ENCODE peak calls at places on chromosomes 5 and 9, in seven cellular contexts. One of them, this sample, is unnamed.

GRCh38 chr9:88174324-88174723 is 36.0 kb upstream of the SPATA31C2 start:
- DNase-seq in HTR-8/SVneo: no peak
- DNase-seq in stimulated activated naive CD8-positive, alpha-beta T cell treated with anti-CD3 and anti-CD28 coated beads, Interleukin-15, Interleukin-2, amounts not matched to agents 100 U/mL and 50 U/mL, for 24 hours: no peak
- DNase-seq in CD8-positive, alpha-beta T cell: no peak
- DNase-seq in activated CD8-positive, alpha-beta memory T cell treated with anti-CD3 and anti-CD28 coated beads, Interleukin-2, amount 50 U/mL, for 48 hours: no peak
- DNase-seq in HepG2: no peak
- DNase-seq in activated CD4-positive, alpha-beta memory T cell treated with anti-CD3 and anti-CD28 coated beads for 36 hours: no peak
- DNase-seq in this sample: no peak

GRCh38 chr5:60335913-60336312 is 364.1 kb downstream of the DEPDC1B start:
- DNase-seq in HTR-8/SVneo: no peak
- DNase-seq in activated CD8-positive, alpha-beta memory T cell treated with anti-CD3 and anti-CD28 coated beads, Interleukin-2, amount 50 U/mL, for 48 hours: no peak
- DNase-seq in stimulated activated naive CD8-positive, alpha-beta T cell treated with anti-CD3 and anti-CD28 coated beads, Interleukin-15, Interleukin-2, amounts not matched to agents 100 U/mL and 50 U/mL, for 24 hours: no peak
- DNase-seq in activated CD4-positive, alpha-beta memory T cell treated with anti-CD3 and anti-CD28 coated beads for 36 hours: no peak
- DNase-seq in HepG2: no peak
- DNase-seq in CD8-positive, alpha-beta T cell: no peak
- DNase-seq in this sample: no peak

GRCh38 chr5:15425802-15426201 is 74.2 kb upstream of the FBXL7 start:
- DNase-seq in CD8-positive, alpha-beta T cell: no peak
- DNase-seq in HepG2: no peak
- DNase-seq in stimulated activated naive CD8-positive, alpha-beta T cell treated with anti-CD3 and anti-CD28 coated beads, Interleukin-15, Interleukin-2, amounts not matched to agents 100 U/mL and 50 U/mL, for 24 hours: no peak
- DNase-seq in activated CD4-positive, alpha-beta memory T cell treated with anti-CD3 and anti-CD28 coated beads for 36 hours: no peak
- DNase-seq in HTR-8/SVneo: no peak
- DNase-seq in activated CD8-positive, alpha-beta memory T cell treated with anti-CD3 and anti-CD28 coated beads, Interleukin-2, amount 50 U/mL, for 48 hours: no peak
- DNase-seq in this sample: no peak

GRCh38 chr5:78574731-78575161 is 73.8 kb downstream of the LHFPL2 start:
- DNase-seq in activated CD8-positive, alpha-beta memory T cell treated with anti-CD3 and anti-CD28 coated beads, Interleukin-2, amount 50 U/mL, for 48 hours: no peak
- DNase-seq in activated CD4-positive, alpha-beta memory T cell treated with anti-CD3 and anti-CD28 coated beads for 36 hours: no peak
- DNase-seq in HepG2: peak; percentile 52
- DNase-seq in HTR-8/SVneo: no peak
- DNase-seq in stimulated activated naive CD8-positive, alpha-beta T cell treated with anti-CD3 and anti-CD28 coated beads, Interleukin-15, Interleukin-2, amounts not matched to agents 100 U/mL and 50 U/mL, for 24 hours: no peak
- DNase-seq in CD8-positive, alpha-beta T cell: no peak
- DNase-seq in this sample: no peak

GRCh38 chr5:135458356-135458755 is 6.2 kb upstream of the TIFAB start:
- DNase-seq in activated CD4-positive, alpha-beta memory T cell treated with anti-CD3 and anti-CD28 coated beads for 36 hours: no peak
- DNase-seq in HTR-8/SVneo: no peak
- DNase-seq in HepG2: no peak
- DNase-seq in stimulated activated naive CD8-positive, alpha-beta T cell treated with anti-CD3 and anti-CD28 coated beads, Interleukin-15, Interleukin-2, amounts not matched to agents 100 U/mL and 50 U/mL, for 24 hours: no peak
- DNase-seq in CD8-positive, alpha-beta T cell: no peak
- DNase-seq in activated CD8-positive, alpha-beta memory T cell treated with anti-CD3 and anti-CD28 coated beads, Interleukin-2, amount 50 U/mL, for 48 hours: no peak
- DNase-seq in this sample: no peak

GRCh38 chr9:2936221-2936620 is 92.3 kb upstream of the PUM3 start:
- DNase-seq in stimulated activated naive CD8-positive, alpha-beta T cell treated with anti-CD3 and anti-CD28 coated beads, Interleukin-15, Interleukin-2, amounts not matched to agents 100 U/mL and 50 U/mL, for 24 hours: no peak
- DNase-seq in activated CD8-positive, alpha-beta memory T cell treated with anti-CD3 and anti-CD28 coated beads, Interleukin-2, amount 50 U/mL, for 48 hours: no peak
- DNase-seq in activated CD4-positive, alpha-beta memory T cell treated with anti-CD3 and anti-CD28 coated beads for 36 hours: no peak
- DNase-seq in HTR-8/SVneo: no peak
- DNase-seq in CD8-positive, alpha-beta T cell: no peak
- DNase-seq in HepG2: no peak
- DNase-seq in this sample: no peak

GRCh38 chr5:37005252-37005651 is 128.7 kb downstream of the NIPBL start:
- DNase-seq in HepG2: no peak
- DNase-seq in activated CD8-positive, alpha-beta memory T cell treated with anti-CD3 and anti-CD28 coated beads, Interleukin-2, amount 50 U/mL, for 48 hours: no peak
- DNase-seq in activated CD4-positive, alpha-beta memory T cell treated with anti-CD3 and anti-CD28 coated beads for 36 hours: no peak
- DNase-seq in stimulated activated naive CD8-positive, alpha-beta T cell treated with anti-CD3 and anti-CD28 coated beads, Interleukin-15, Interleukin-2, amounts not matched to agents 100 U/mL and 50 U/mL, for 24 hours: no peak
- DNase-seq in HTR-8/SVneo: no peak
- DNase-seq in CD8-positive, alpha-beta T cell: no peak
- DNase-seq in this sample: no peak

GRCh38 chr5:776862-777711 is 7.4 kb downstream of the ZDHHC11B start:
- DNase-seq in HepG2: no peak
- DNase-seq in HTR-8/SVneo: no peak
- DNase-seq in activated CD4-positive, alpha-beta memory T cell treated with anti-CD3 and anti-CD28 coated beads for 36 hours: no peak
- DNase-seq in CD8-positive, alpha-beta T cell: peak; percentile 13
- DNase-seq in activated CD8-positive, alpha-beta memory T cell treated with anti-CD3 and anti-CD28 coated beads, Interleukin-2, amount 50 U/mL, for 48 hours: no peak
- DNase-seq in stimulated activated naive CD8-positive, alpha-beta T cell treated with anti-CD3 and anti-CD28 coated beads, Interleukin-15, Interleukin-2, amounts not matched to agents 100 U/mL and 50 U/mL, for 24 hours: no peak
- DNase-seq in this sample: no peak

GRCh38 chr9:35111006-35111933 is 4.4 kb downstream of the ATOSB start:
- DNase-seq in activated CD8-positive, alpha-beta memory T cell treated with anti-CD3 and anti-CD28 coated beads, Interleukin-2, amount 50 U/mL, for 48 hours: peak; percentile 96
- DNase-seq in HepG2: peak; percentile 96
- DNase-seq in activated CD4-positive, alpha-beta memory T cell treated with anti-CD3 and anti-CD28 coated beads for 36 hours: peak; percentile 98
- DNase-seq in CD8-positive, alpha-beta T cell: peak; percentile 96
- DNase-seq in stimulated activated naive CD8-positive, alpha-beta T cell treated with anti-CD3 and anti-CD28 coated beads, Interleukin-15, Interleukin-2, amounts not matched to agents 100 U/mL and 50 U/mL, for 24 hours: peak; percentile 96
- DNase-seq in HTR-8/SVneo: peak; percentile 80
- DNase-seq in this sample: peak; percentile 98

GRCh38 chr5:160938532-160938931 is 86.5 kb upstream of the ATP10B start:
- DNase-seq in stimulated activated naive CD8-positive, alpha-beta T cell treated with anti-CD3 and anti-CD28 coated beads, Interleukin-15, Interleukin-2, amounts not matched to agents 100 U/mL and 50 U/mL, for 24 hours: no peak
- DNase-seq in HepG2: peak; percentile 24
- DNase-seq in CD8-positive, alpha-beta T cell: no peak
- DNase-seq in activated CD4-positive, alpha-beta memory T cell treated with anti-CD3 and anti-CD28 coated beads for 36 hours: no peak
- DNase-seq in HTR-8/SVneo: no peak
- DNase-seq in activated CD8-positive, alpha-beta memory T cell treated with anti-CD3 and anti-CD28 coated beads, Interleukin-2, amount 50 U/mL, for 48 hours: no peak
- DNase-seq in this sample: no peak

GRCh38 chr5:90000351-90000750 is 409.2 kb downstream of the CETN3 start:
- DNase-seq in HepG2: no peak
- DNase-seq in activated CD4-positive, alpha-beta memory T cell treated with anti-CD3 and anti-CD28 coated beads for 36 hours: no peak
- DNase-seq in HTR-8/SVneo: no peak
- DNase-seq in stimulated activated naive CD8-positive, alpha-beta T cell treated with anti-CD3 and anti-CD28 coated beads, Interleukin-15, Interleukin-2, amounts not matched to agents 100 U/mL and 50 U/mL, for 24 hours: no peak
- DNase-seq in CD8-positive, alpha-beta T cell: no peak
- DNase-seq in activated CD8-positive, alpha-beta memory T cell treated with anti-CD3 and anti-CD28 coated beads, Interleukin-2, amount 50 U/mL, for 48 hours: no peak
- DNase-seq in this sample: no peak

GRCh38 chr5:39712316-39713223 is 287.8 kb upstream of the DAB2 start:
- DNase-seq in CD8-positive, alpha-beta T cell: no peak
- DNase-seq in stimulated activated naive CD8-positive, alpha-beta T cell treated with anti-CD3 and anti-CD28 coated beads, Interleukin-15, Interleukin-2, amounts not matched to agents 100 U/mL and 50 U/mL, for 24 hours: no peak
- DNase-seq in HTR-8/SVneo: no peak
- DNase-seq in activated CD8-positive, alpha-beta memory T cell treated with anti-CD3 and anti-CD28 coated beads, Interleukin-2, amount 50 U/mL, for 48 hours: no peak
- DNase-seq in HepG2: no peak
- DNase-seq in activated CD4-positive, alpha-beta memory T cell treated with anti-CD3 and anti-CD28 coated beads for 36 hours: no peak
- DNase-seq in this sample: no peak

GRCh38 chr5:157180374-157181264 is at the start of gene ITK:
- DNase-seq in stimulated activated naive CD8-positive, alpha-beta T cell treated with anti-CD3 and anti-CD28 coated beads, Interleukin-15, Interleukin-2, amounts not matched to agents 100 U/mL and 50 U/mL, for 24 hours: no peak
- DNase-seq in HTR-8/SVneo: no peak
- DNase-seq in CD8-positive, alpha-beta T cell: no peak
- DNase-seq in activated CD4-positive, alpha-beta memory T cell treated with anti-CD3 and anti-CD28 coated beads for 36 hours: peak; percentile 58
- DNase-seq in activated CD8-positive, alpha-beta memory T cell treated with anti-CD3 and anti-CD28 coated beads, Interleukin-2, amount 50 U/mL, for 48 hours: no peak
- DNase-seq in HepG2: no peak
- DNase-seq in this sample: no peak

GRCh38 chr9:10512144-10512543 is 100.7 kb downstream of the PTPRD start:
- DNase-seq in HTR-8/SVneo: no peak
- DNase-seq in activated CD8-positive, alpha-beta memory T cell treated with anti-CD3 and anti-CD28 coated beads, Interleukin-2, amount 50 U/mL, for 48 hours: no peak
- DNase-seq in stimulated activated naive CD8-positive, alpha-beta T cell treated with anti-CD3 and anti-CD28 coated beads, Interleukin-15, Interleukin-2, amounts not matched to agents 100 U/mL and 50 U/mL, for 24 hours: no peak
- DNase-seq in HepG2: no peak
- DNase-seq in activated CD4-positive, alpha-beta memory T cell treated with anti-CD3 and anti-CD28 coated beads for 36 hours: no peak
- DNase-seq in CD8-positive, alpha-beta T cell: no peak
- DNase-seq in this sample: no peak

GRCh38 chr5:116572375-116573278 is 2.0 kb downstream of the SEMA6A start:
- DNase-seq in CD8-positive, alpha-beta T cell: no peak
- DNase-seq in HTR-8/SVneo: peak; percentile 5
- DNase-seq in activated CD4-positive, alpha-beta memory T cell treated with anti-CD3 and anti-CD28 coated beads for 36 hours: no peak
- DNase-seq in stimulated activated naive CD8-positive, alpha-beta T cell treated with anti-CD3 and anti-CD28 coated beads, Interleukin-15, Interleukin-2, amounts not matched to agents 100 U/mL and 50 U/mL, for 24 hours: no peak
- DNase-seq in activated CD8-positive, alpha-beta memory T cell treated with anti-CD3 and anti-CD28 coated beads, Interleukin-2, amount 50 U/mL, for 48 hours: no peak
- DNase-seq in HepG2: no peak
- DNase-seq in this sample: peak; percentile 32

GRCh38 chr9:22201256-22201655 is 192.2 kb upstream of the CDKN2B start:
- DNase-seq in stimulated activated naive CD8-positive, alpha-beta T cell treated with anti-CD3 and anti-CD28 coated beads, Interleukin-15, Interleukin-2, amounts not matched to agents 100 U/mL and 50 U/mL, for 24 hours: no peak
- DNase-seq in activated CD4-positive, alpha-beta memory T cell treated with anti-CD3 and anti-CD28 coated beads for 36 hours: no peak
- DNase-seq in HepG2: no peak
- DNase-seq in activated CD8-positive, alpha-beta memory T cell treated with anti-CD3 and anti-CD28 coated beads, Interleukin-2, amount 50 U/mL, for 48 hours: no peak
- DNase-seq in CD8-positive, alpha-beta T cell: no peak
- DNase-seq in HTR-8/SVneo: no peak
- DNase-seq in this sample: no peak

GRCh38 chr5:149545327-149545726 is 5.9 kb downstream of the CSNK1A1 start:
- DNase-seq in activated CD4-positive, alpha-beta memory T cell treated with anti-CD3 and anti-CD28 coated beads for 36 hours: no peak
- DNase-seq in activated CD8-positive, alpha-beta memory T cell treated with anti-CD3 and anti-CD28 coated beads, Interleukin-2, amount 50 U/mL, for 48 hours: no peak
- DNase-seq in HepG2: no peak
- DNase-seq in HTR-8/SVneo: no peak
- DNase-seq in stimulated activated naive CD8-positive, alpha-beta T cell treated with anti-CD3 and anti-CD28 coated beads, Interleukin-15, Interleukin-2, amounts not matched to agents 100 U/mL and 50 U/mL, for 24 hours: no peak
- DNase-seq in CD8-positive, alpha-beta T cell: no peak
- DNase-seq in this sample: no peak

GRCh38 chr9:110116543-110116885 is 91.4 kb downstream of the C9orf152 start:
- DNase-seq in stimulated activated naive CD8-positive, alpha-beta T cell treated with anti-CD3 and anti-CD28 coated beads, Interleukin-15, Interleukin-2, amounts not matched to agents 100 U/mL and 50 U/mL, for 24 hours: no peak
- DNase-seq in CD8-positive, alpha-beta T cell: no peak
- DNase-seq in HepG2: no peak
- DNase-seq in activated CD8-positive, alpha-beta memory T cell treated with anti-CD3 and anti-CD28 coated beads, Interleukin-2, amount 50 U/mL, for 48 hours: no peak
- DNase-seq in HTR-8/SVneo: peak; percentile 81
- DNase-seq in activated CD4-positive, alpha-beta memory T cell treated with anti-CD3 and anti-CD28 coated beads for 36 hours: no peak
- DNase-seq in this sample: no peak

GRCh38 chr9:109708507-109708945 is 71.5 kb upstream of the PALM2AKAP2 start:
- DNase-seq in stimulated activated naive CD8-positive, alpha-beta T cell treated with anti-CD3 and anti-CD28 coated beads, Interleukin-15, Interleukin-2, amounts not matched to agents 100 U/mL and 50 U/mL, for 24 hours: no peak
- DNase-seq in activated CD8-positive, alpha-beta memory T cell treated with anti-CD3 and anti-CD28 coated beads, Interleukin-2, amount 50 U/mL, for 48 hours: no peak
- DNase-seq in HTR-8/SVneo: no peak
- DNase-seq in activated CD4-positive, alpha-beta memory T cell treated with anti-CD3 and anti-CD28 coated beads for 36 hours: no peak
- DNase-seq in HepG2: no peak
- DNase-seq in CD8-positive, alpha-beta T cell: no peak
- DNase-seq in this sample: no peak

GRCh38 chr9:124218438-124219289 is 39.1 kb upstream of the NEK6 start:
- DNase-seq in HTR-8/SVneo: peak; percentile 64
- DNase-seq in stimulated activated naive CD8-positive, alpha-beta T cell treated with anti-CD3 and anti-CD28 coated beads, Interleukin-15, Interleukin-2, amounts not matched to agents 100 U/mL and 50 U/mL, for 24 hours: peak; percentile 70
- DNase-seq in CD8-positive, alpha-beta T cell: peak; percentile 33
- DNase-seq in activated CD4-positive, alpha-beta memory T cell treated with anti-CD3 and anti-CD28 coated beads for 36 hours: peak; percentile 76
- DNase-seq in HepG2: peak; percentile 30
- DNase-seq in activated CD8-positive, alpha-beta memory T cell treated with anti-CD3 and anti-CD28 coated beads, Interleukin-2, amount 50 U/mL, for 48 hours: peak; percentile 66
- DNase-seq in this sample: no peak

GRCh38 chr9:111965566-111966019 is 69.0 kb downstream of the UGCG start:
- DNase-seq in activated CD4-positive, alpha-beta memory T cell treated with anti-CD3 and anti-CD28 coated beads for 36 hours: peak; percentile 35
- DNase-seq in HTR-8/SVneo: peak; percentile 51
- DNase-seq in stimulated activated naive CD8-positive, alpha-beta T cell treated with anti-CD3 and anti-CD28 coated beads, Interleukin-15, Interleukin-2, amounts not matched to agents 100 U/mL and 50 U/mL, for 24 hours: no peak
- DNase-seq in CD8-positive, alpha-beta T cell: no peak
- DNase-seq in activated CD8-positive, alpha-beta memory T cell treated with anti-CD3 and anti-CD28 coated beads, Interleukin-2, amount 50 U/mL, for 48 hours: no peak
- DNase-seq in HepG2: peak; percentile 19
- DNase-seq in this sample: no peak

This sample was measured in HuH-7.